ENCODE peak calls at places on chromosomes 4 and X, in four cellular contexts. One of them, this sample, is unnamed.

GRCh38 chr4:19194672-19195071 is 1057.0 kb upstream of the SLIT2 start:
- DNase-seq in IMR-90: no peak
- DNase-seq in SJSA1: no peak
- DNase-seq in astrocyte: no peak
- DNase-seq in this sample: no peak

GRCh38 chrX:109409181-109409580 is 72.7 kb downstream of the GUCY2F start:
- DNase-seq in astrocyte: no peak
- DNase-seq in IMR-90: no peak
- DNase-seq in SJSA1: no peak
- DNase-seq in this sample: no peak

GRCh38 chr4:98476891-98477290 is 181.5 kb downstream of the TSPAN5 start:
- DNase-seq in SJSA1: no peak
- DNase-seq in astrocyte: no peak
- DNase-seq in IMR-90: no peak
- DNase-seq in this sample: no peak

GRCh38 chr4:53478671-53479456 is 101.4 kb downstream of the FIP1L1 start:
- DNase-seq in IMR-90: peak; percentile 94
- DNase-seq in astrocyte: peak; percentile 91
- DNase-seq in SJSA1: peak; percentile 27
- DNase-seq in this sample: no peak

GRCh38 chr4:57320880-57321279 is 210.7 kb upstream of the IGFBP7 start:
- DNase-seq in astrocyte: no peak
- DNase-seq in IMR-90: no peak
- DNase-seq in SJSA1: no peak
- DNase-seq in this sample: peak; percentile 60

GRCh38 chrX:64342811-64343210 is 52.4 kb downstream of the MTMR8 start:
- DNase-seq in SJSA1: no peak
- DNase-seq in astrocyte: no peak
- DNase-seq in IMR-90: no peak
- DNase-seq in this sample: no peak

GRCh38 chr4:161419822-161420221 is 744.0 kb downstream of the FSTL5 start:
- DNase-seq in IMR-90: no peak
- DNase-seq in astrocyte: no peak
- DNase-seq in SJSA1: no peak
- DNase-seq in this sample: peak; percentile 1

GRCh38 chr4:156419080-156419638 is 465.5 kb upstream of the CTSO start:
- DNase-seq in SJSA1: no peak
- DNase-seq in astrocyte: no peak
- DNase-seq in IMR-90: no peak
- DNase-seq in this sample: no peak

GRCh38 chrX:141814213-141814857 is 23.8 kb upstream of the MAGEC3 start:
- DNase-seq in astrocyte: no peak
- DNase-seq in IMR-90: no peak
- DNase-seq in SJSA1: no peak
- DNase-seq in this sample: no peak

GRCh38 chr4:101089168-101089567 is 258.2 kb downstream of the PPP3CA start:
- DNase-seq in SJSA1: no peak
- DNase-seq in IMR-90: no peak
- DNase-seq in astrocyte: no peak
- DNase-seq in this sample: peak; percentile 20

GRCh38 chr4:41509411-41510008 is 28.4 kb upstream of the LIMCH1 start:
- DNase-seq in SJSA1: no peak
- DNase-seq in IMR-90: no peak
- DNase-seq in astrocyte: no peak
- DNase-seq in this sample: peak; percentile 92

GRCh38 chrX:53831662-53832635 is 145.4 kb upstream of the HUWE1 start:
- DNase-seq in astrocyte: peak; percentile 2
- DNase-seq in IMR-90: peak; percentile 7
- DNase-seq in SJSA1: peak; percentile 7
- DNase-seq in this sample: peak; percentile 42

GRCh38 chrX:122777766-122778165 is 406.3 kb upstream of the GRIA3 start:
- DNase-seq in astrocyte: no peak
- DNase-seq in IMR-90: no peak
- DNase-seq in SJSA1: no peak
- DNase-seq in this sample: no peak

GRCh38 chr4:76301068-76301774 is 5.3 kb upstream of the STBD1 start:
- DNase-seq in astrocyte: peak; percentile 90
- DNase-seq in IMR-90: peak; percentile 89
- DNase-seq in SJSA1: peak; percentile 63
- DNase-seq in this sample: peak; percentile 96

GRCh38 chrX:42414057-42414456 is 363.9 kb downstream of the PPP1R2C start:
- DNase-seq in SJSA1: no peak
- DNase-seq in astrocyte: no peak
- DNase-seq in IMR-90: no peak
- DNase-seq in this sample: no peak

GRCh38 chrX:71910526-71911022 is at the start of gene NHSL2:
- DNase-seq in SJSA1: no peak
- DNase-seq in astrocyte: peak; percentile 44
- DNase-seq in IMR-90: peak; percentile 6
- DNase-seq in this sample: no peak
- H3K27ac ChIP-seq in SJSA1: no peak within 1 kb of the TSS
- H3K27ac ChIP-seq in astrocyte: no peak within 1 kb of the TSS
- H3K27ac ChIP-seq in IMR-90: no peak within 1 kb of the TSS
- H3K27ac ChIP-seq in this sample: no peak within 1 kb of the TSS

DNA sequence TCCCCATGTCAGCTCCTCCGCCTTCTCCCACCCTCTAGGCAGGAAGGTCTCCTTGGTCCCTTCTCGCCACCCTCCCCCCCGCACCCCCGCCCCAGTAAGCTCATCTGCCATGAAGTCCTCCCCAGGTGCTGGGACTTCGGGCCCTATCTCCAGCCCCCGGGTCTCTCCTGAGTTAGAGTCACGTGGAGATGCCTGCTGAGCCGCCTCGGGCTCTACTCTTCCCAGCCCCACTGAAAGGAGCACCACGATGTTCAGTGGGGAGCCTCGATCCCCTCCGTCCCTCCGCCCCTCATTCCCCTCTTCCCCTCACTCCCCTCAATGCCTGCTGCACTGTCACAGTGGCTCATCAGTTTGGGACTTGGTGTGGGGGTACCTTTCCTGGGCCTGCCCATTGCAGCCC is 3.9 kb downstream of the HTRA3 start:
- DNase-seq in IMR-90: no peak
- DNase-seq in SJSA1: no peak
- DNase-seq in astrocyte: no peak
- DNase-seq in this sample: no peak
- H3K27ac ChIP-seq in IMR-90: no peak overlapping the region
- H3K27ac ChIP-seq in SJSA1: no peak overlapping the region
- H3K27ac ChIP-seq in astrocyte: no peak overlapping the region
- H3K27ac ChIP-seq in this sample: no peak overlapping the region

GRCh38 chr4:94461506-94461905 is 9.8 kb downstream of the PDLIM5 start:
- DNase-seq in SJSA1: no peak
- DNase-seq in astrocyte: no peak
- DNase-seq in IMR-90: no peak
- DNase-seq in this sample: no peak

GRCh38 chr4:94462572-94462971 is 10.8 kb downstream of the PDLIM5 start:
- DNase-seq in IMR-90: no peak
- DNase-seq in astrocyte: no peak
- DNase-seq in SJSA1: no peak
- DNase-seq in this sample: no peak

GRCh38 chr4:94457692-94458106 is 6.0 kb downstream of the PDLIM5 start:
- DNase-seq in IMR-90: no peak
- DNase-seq in SJSA1: no peak
- DNase-seq in astrocyte: no peak
- DNase-seq in this sample: peak; percentile 56

GRCh38 chr4:94458682-94459081 is 6.9 kb downstream of the PDLIM5 start:
- DNase-seq in SJSA1: no peak
- DNase-seq in IMR-90: no peak
- DNase-seq in astrocyte: no peak
- DNase-seq in this sample: no peak

GRCh38 chr4:94459462-94460161 is 7.9 kb downstream of the PDLIM5 start:
- DNase-seq in SJSA1: no peak
- DNase-seq in IMR-90: no peak
- DNase-seq in astrocyte: no peak
- DNase-seq in this sample: peak; percentile 77
- H3K27ac ChIP-seq in SJSA1: no peak overlapping the region
- H3K27ac ChIP-seq in IMR-90: no peak overlapping the region
- H3K27ac ChIP-seq in astrocyte: no peak overlapping the region
- H3K27ac ChIP-seq in this sample: peak overlapping the region; percentile 14

GRCh38 chr4:27714073-27714472 is 853.4 kb downstream of the STIM2 start:
- DNase-seq in IMR-90: peak; percentile 31
- DNase-seq in SJSA1: no peak
- DNase-seq in astrocyte: no peak
- DNase-seq in this sample: peak; percentile 37

GRCh38 chr4:27716693-27717505 is 856.3 kb downstream of the STIM2 start:
- DNase-seq in SJSA1: no peak
- DNase-seq in astrocyte: no peak
- DNase-seq in IMR-90: no peak
- DNase-seq in this sample: no peak

DNA sequence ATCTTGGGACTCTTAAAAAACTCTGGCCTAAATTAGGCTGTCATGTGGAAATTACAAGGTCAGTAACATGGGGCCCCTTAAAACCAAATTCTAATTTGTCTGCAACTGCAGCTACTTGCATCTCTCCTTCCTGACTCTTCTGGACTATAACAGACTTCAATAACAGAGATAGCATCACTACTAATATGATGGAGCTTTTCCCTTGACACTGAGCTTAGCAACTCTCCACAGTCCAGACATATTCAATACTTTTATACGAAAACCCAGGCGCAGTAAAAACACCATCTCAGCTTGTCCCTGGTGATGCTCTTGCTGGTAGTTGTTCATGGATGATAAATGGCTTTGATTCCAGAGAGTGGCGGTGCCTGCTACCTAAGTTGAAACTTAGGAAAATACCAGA is 850.4 kb downstream of the STIM2 start:
- DNase-seq in SJSA1: no peak
- DNase-seq in astrocyte: no peak
- DNase-seq in IMR-90: no peak
- DNase-seq in this sample: no peak
- H3K27ac ChIP-seq in SJSA1: no peak overlapping the region
- H3K27ac ChIP-seq in astrocyte: no peak overlapping the region
- H3K27ac ChIP-seq in IMR-90: no peak overlapping the region
- H3K27ac ChIP-seq in this sample: no peak overlapping the region